ENCODE peak calls at places on chromosome 10, in ten cellular contexts. F is anterior cingulate cortex, C is GM13976, A is HS-27A, S is H4, H is substantia nigra, Z is GM19239, Q is small intestine, W is NCI-H2227 treated with DMSO at 0.1 percent for 48 hours, E is endothelial cell. T is an unnamed sample.

GRCh38 chr10:20274580-20274979 is 458.3 kb downstream of the PLXDC2 start:
- DNase-seq in F (no peak), C (no peak), A (no peak), S (no peak), H (no peak), Z (no peak), Q (no peak), W (no peak), E (no peak), T (no peak)

GRCh38 chr10:110460111-110460809 is 37.4 kb upstream of the DUSP5 start:
- DNase-seq in F (no peak), C (no peak), A (no peak), S (peak), H (no peak), Z (no peak), Q (no peak), W (no peak), E (no peak), T (no peak)

GRCh38 chr10:122373713-122374112 is 795 bp upstream of the PLEKHA1 start:
- DNase-seq in F (peak), C (no peak), A (no peak), S (no peak), H (no peak), Z (no peak), Q (no peak), W (no peak), E (no peak), T (no peak)

GRCh38 chr10:130359711-130360110 is 223.5 kb downstream of the GLRX3 start:
- DNase-seq in F (no peak), C (no peak), A (no peak), S (no peak), H (no peak), Z (no peak), Q (no peak), W (no peak), E (no peak), T (no peak)

GRCh38 chr10:132238371-132239125 is 51.8 kb downstream of the DPYSL4 start:
- DNase-seq in F (no peak), C (no peak), A (no peak), S (no peak), H (no peak), Z (no peak), Q (no peak), W (no peak), E (no peak), T (no peak)

GRCh38 chr10:30556189-30556588 is 73.4 kb downstream of the LYZL2 start:
- DNase-seq in F (no peak), C (no peak), A (no peak), S (no peak), H (no peak), Z (no peak), Q (no peak), W (no peak), E (no peak), T (no peak)

GRCh38 chr10:79049931-79050895 is 18.6 kb upstream of the ZMIZ1 start:
- DNase-seq in F (no peak), C (no peak), A (no peak), S (no peak), H (no peak), Z (no peak), Q (no peak), W (no peak), E (no peak), T (no peak)

GRCh38 chr10:94213980-94214379 is 148.8 kb downstream of the NOC3L start:
- DNase-seq in F (no peak), C (no peak), A (no peak), S (no peak), H (no peak), Z (no peak), Q (no peak), W (no peak), E (no peak), T (no peak)

GRCh38 chr10:23630880-23631279 is 192.0 kb downstream of the OTUD1 start:
- DNase-seq in F (no peak), C (no peak), A (no peak), S (no peak), H (no peak), Z (no peak), Q (no peak), W (no peak), E (no peak), T (no peak)

GRCh38 chr10:24834869-24835268 is 111.2 kb upstream of the ARHGAP21 start:
- DNase-seq in F (no peak), C (no peak), A (no peak), S (no peak), H (no peak), Z (no peak), Q (no peak), W (no peak), E (no peak), T (no peak)

GRCh38 chr10:71712170-71712569 is 7.4 kb downstream of the C10orf105 start:
- DNase-seq in F (no peak), C (no peak), A (no peak), S (no peak), H (no peak), Z (no peak), Q (no peak), W (no peak), E (no peak), T (no peak)

GRCh38 chr10:51405580-51406367 is 293.6 kb downstream of the CSTF2T start:
- DNase-seq in F (no peak), C (no peak), A (no peak), S (no peak), H (no peak), Z (no peak), Q (no peak), W (peak), E (no peak), T (no peak)

GRCh38 chr10:58475322-58476277 is 37.1 kb upstream of the BICC1 start:
- DNase-seq in F (no peak), C (no peak), A (no peak), S (peak), H (no peak), Z (no peak), Q (peak), W (no peak), E (no peak), T (no peak)

GRCh38 chr10:79084012-79084971 is 15.5 kb downstream of the ZMIZ1 start:
- DNase-seq in F (peak), C (no peak), A (no peak), S (peak), H (no peak), Z (no peak), Q (peak), W (no peak), E (peak), T (peak)

T was measured in HAP-1.